ENCODE peak calls at places on chromosomes 2 and 18, in six cellular contexts. M is H9, O is IMR-90, V is neuronal stem cell, J is trophoblast cell, S is H1. C is an unnamed sample.

GRCh38 chr18:37529296-37529695 is 36.3 kb downstream of the CELF4 start:
- DNase-seq in M (no peak), O (no peak), V (no peak), J (no peak), S (no peak), C (no peak)

GRCh38 chr2:231699006-231699405 is 9.3 kb upstream of the PTMA start:
- DNase-seq in M (no peak), O (peak), V (no peak), J (no peak), S (no peak), C (no peak)

GRCh38 chr2:156329922-156330726 is 2.4 kb downstream of the NR4A2 start:
- DNase-seq in M (no peak), O (no peak), V (no peak), J (no peak), S (peak), C (peak)

GRCh38 chr18:41703744-41704530 is 251.1 kb upstream of the PIK3C3 start:
- DNase-seq in M (no peak), O (peak), V (no peak), J (no peak), S (no peak), C (peak)

GRCh38 chr2:156334496-156335478 is 2.3 kb upstream of the NR4A2 start:
- DNase-seq in M (peak), O (peak), V (peak), J (peak), S (peak), C (peak)

GRCh38 chr2:203476881-203477280 is 58.2 kb downstream of the RAPH1 start:
- DNase-seq in M (no peak), O (no peak), V (no peak), J (no peak), S (no peak), C (no peak)

GRCh38 chr2:240568678-240569522 is 616 bp downstream of the RNPEPL1 start:
- DNase-seq in M (no peak), O (peak), V (no peak), J (peak), S (peak), C (peak)

GRCh38 chr18:46338213-46338612 is 234.0 kb downstream of the HAUS1 start:
- DNase-seq in M (no peak), O (no peak), V (no peak), J (no peak), S (no peak), C (no peak)

GRCh38 chr2:148616696-148617095 is 27.9 kb upstream of the EPC2 start:
- DNase-seq in M (no peak), O (no peak), V (no peak), J (no peak), S (no peak), C (peak)

GRCh38 chr2:148614024-148614331 is 30.6 kb upstream of the EPC2 start:
- DNase-seq in M (peak), O (no peak), V (peak), J (no peak), S (peak), C (no peak)

GRCh38 chr2:148615446-148615845 is 29.1 kb upstream of the EPC2 start:
- DNase-seq in M (peak), O (no peak), V (no peak), J (no peak), S (no peak), C (peak)

GRCh38 chr2:148614332-148615049 is 30.1 kb upstream of the EPC2 start:
- DNase-seq in M (no peak), O (peak), V (no peak), J (peak), S (no peak), C (peak)

DNA sequence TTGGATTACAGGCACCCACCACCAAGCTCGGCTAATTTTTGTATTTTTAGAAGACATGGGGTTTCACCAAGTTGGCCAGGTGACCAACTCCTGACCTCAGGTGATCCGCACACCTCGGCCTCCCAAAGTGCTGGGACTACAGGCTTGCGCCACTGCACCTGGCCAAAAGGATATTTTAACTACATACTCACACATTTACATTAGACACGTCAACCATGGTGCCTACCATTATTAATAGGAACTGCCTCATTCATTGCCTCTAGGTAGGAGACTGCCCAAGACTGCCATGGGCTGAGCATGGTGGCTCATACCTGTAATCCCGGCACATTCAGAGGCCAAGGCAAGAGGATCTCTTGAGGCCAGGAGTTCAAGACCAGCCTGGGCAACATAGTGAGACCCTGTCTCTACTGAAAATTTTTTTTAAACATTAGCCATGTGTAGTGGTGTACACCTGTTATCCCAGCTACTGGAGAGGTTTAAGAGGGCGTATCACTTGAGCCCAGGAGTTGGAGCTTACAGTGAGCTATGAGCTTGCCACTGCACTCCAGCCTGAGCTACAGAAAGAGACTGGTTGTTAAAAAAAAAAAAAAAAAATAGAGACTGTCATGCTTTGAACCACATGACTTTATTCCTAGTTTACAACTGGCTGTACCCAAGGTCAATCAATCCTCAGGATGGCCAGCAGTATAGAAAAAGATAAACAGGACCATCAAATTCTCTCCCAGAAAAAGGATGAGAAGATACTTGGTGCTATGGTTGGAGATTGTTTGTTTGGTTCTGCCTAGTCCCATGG is 31.1 kb upstream of the EPC2 start:
- DNase-seq in M (no peak), O (no peak), V (no peak), J (peak), S (no peak), C (peak)
- H2BK120ac ChIP-seq in M (no peak), O (no peak), V (no peak), J (no peak), S (no peak), C (no peak)

DNA sequence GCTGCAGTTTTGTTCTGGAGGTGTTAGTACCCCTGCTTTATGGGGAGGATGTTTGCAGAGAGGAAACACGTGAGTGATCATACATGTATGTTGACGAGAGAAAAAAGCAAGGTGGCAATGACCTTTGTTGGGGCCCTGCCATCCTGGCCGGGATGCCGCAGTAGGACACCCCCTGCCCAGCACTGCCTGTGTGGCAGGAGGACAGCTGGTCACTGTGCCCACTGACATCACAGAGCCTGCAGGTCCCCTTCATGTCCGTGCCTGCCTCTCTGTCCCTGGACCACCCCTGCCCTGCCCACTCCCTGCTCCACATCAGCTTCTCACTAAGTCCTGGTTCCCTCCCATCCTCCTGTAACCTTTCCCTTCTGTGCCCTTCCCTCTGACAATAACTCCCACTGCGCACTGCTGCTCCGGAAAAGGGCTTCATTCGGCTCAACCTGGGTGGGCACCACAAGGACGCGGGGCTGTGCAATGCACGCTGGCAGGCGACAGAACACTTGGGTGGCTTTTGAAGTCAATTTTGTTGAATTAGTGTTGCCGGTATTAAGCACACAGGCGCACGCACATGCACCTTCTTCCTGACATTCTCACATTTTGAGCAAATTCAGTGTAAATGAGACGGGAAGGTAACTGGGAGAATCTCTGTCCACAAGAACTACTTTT is 51.5 kb upstream of the TWIST2 start:
- DNase-seq in M (peak), O (no peak), V (no peak), J (no peak), S (peak), C (no peak)
- H3K14ac ChIP-seq in M (no peak), O (no peak), V (no peak), J (no peak), S (no peak), C (no peak)

GRCh38 chr2:26764078-26764887 is at the start of gene SLC35F6:
- DNase-seq in M (peak), O (peak), V (peak), J (peak), S (peak), C (peak)
- H2BK120ac ChIP-seq in M (no peak), O (peak), V (no peak), J (peak), S (no peak), C (peak)

DNA sequence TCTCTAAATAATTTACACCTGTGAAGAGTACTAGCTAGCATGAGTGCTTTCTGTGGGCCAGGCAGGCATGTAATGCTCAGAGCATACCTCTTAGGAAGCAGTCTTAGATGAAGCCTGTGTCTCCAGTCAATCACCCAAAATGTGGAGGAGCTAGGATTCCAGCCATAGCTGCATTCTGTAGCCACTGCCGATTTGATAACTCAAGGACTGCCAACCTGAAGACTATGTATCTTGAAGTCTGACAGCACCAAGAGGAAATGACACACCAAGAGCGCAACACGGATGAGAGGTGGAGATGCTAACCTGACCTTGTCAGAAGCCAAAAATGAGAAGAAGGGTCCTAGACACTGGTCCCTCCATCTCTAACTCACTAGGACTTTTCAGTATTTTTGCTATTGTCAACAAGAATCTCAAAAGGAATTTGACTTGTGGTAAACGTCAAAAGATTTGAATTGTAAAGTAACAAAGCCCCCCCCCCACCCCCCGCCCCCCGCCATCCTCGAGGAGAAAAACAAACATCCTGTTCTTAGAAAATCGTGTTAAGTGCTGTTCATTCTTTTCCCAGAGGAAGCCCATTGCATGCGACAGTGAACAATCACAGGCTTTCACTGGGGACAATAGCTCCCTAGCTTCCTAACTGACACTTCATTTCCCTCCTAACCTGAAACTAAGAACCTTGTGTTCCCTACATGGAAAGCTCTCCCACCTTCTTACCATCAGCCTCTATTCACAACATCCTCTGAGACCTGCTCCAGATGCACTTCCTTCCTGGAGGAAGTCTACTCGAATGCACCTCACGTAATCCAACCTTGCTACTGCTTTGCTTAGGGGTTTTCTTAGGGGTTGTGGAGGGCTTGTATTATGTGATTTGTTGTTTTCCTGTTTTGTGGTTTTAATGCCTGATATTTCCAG is 14.7 kb downstream of the CDC42EP3 start:
- DNase-seq in M (peak), O (no peak), V (peak), J (peak), S (no peak), C (peak)
- H3K14ac ChIP-seq in M (no peak), O (peak), V (no peak), J (peak), S (no peak), C (no peak)

GRCh38 chr18:3624818-3625716 is 175.1 kb downstream of the TGIF1 start:
- DNase-seq in M (no peak), O (peak), V (no peak), J (peak), S (no peak), C (peak)

GRCh38 chr18:3626927-3627240 is 176.9 kb downstream of the TGIF1 start:
- DNase-seq in M (no peak), O (no peak), V (no peak), J (peak), S (no peak), C (no peak)

GRCh38 chr18:3624546-3624817 is 174.5 kb downstream of the TGIF1 start:
- DNase-seq in M (no peak), O (no peak), V (no peak), J (no peak), S (no peak), C (no peak)

GRCh38 chr18:3623769-3624545 is 174.0 kb downstream of the TGIF1 start:
- DNase-seq in M (peak), O (peak), V (peak), J (peak), S (peak), C (peak)

GRCh38 chr18:3625717-3626091 is 175.7 kb downstream of the TGIF1 start:
- DNase-seq in M (no peak), O (peak), V (no peak), J (peak), S (no peak), C (no peak)
- H2BK120ac ChIP-seq in M (no peak), O (peak), V (no peak), J (peak), S (no peak), C (no peak)

DNA sequence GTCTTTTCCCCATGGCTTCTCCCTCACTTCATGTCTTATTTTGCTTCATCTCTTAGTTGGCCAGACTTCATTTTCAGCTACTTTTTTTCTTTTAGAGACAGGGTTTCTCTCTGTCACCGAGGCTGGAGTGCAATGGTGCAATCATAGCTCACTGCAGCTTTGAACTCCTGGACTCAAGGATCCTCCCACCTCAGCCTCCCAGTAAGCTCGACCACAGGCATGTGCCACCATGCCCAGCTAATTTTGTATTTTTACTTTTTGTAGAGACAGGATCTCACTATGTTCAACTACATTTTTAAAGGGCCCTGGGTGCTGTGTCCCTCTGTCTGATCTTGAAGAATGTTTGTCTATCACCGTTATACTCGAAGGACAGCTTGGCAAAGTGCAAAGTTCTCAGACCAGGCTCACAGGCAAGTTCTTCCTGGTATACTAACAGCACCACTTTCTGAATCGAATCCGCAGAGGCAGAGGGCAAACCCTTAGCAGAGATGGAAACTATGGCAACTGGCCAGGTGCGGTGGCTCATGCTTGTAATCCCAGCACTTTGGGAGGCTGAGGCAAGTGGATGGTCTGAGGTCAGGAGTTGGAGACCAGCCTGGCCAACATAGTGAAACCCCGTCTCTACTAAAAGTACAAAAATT is 60.9 kb downstream of the SOWAHC start:
- DNase-seq in M (no peak), O (no peak), V (no peak), J (no peak), S (no peak), C (no peak)
- H3K14ac ChIP-seq in M (no peak), O (no peak), V (no peak), J (no peak), S (no peak), C (no peak)

C was measured in mesenchymal stem cell.